ENCODE peak calls at places on chromosome 14, in nine cellular contexts. A, C, J, R, T, G, P, O and Z are unnamed samples.

GRCh38 chr14:35213869-35214387 is 78.3 kb upstream of the PSMA6 start:
- DNase-seq in A (no peak), J (no peak), O (peak), P (no peak), C (no peak), T (peak), R (no peak), G (no peak), Z (no peak)

GRCh38 chr14:105419305-105420091 is at the start of gene MTA1:
- DNase-seq in P (peak), R (peak), A (peak), T (peak), J (no peak), G (peak), O (no peak), C (peak), Z (peak)

GRCh38 chr14:92729632-92730358 is 18.6 kb downstream of the LGMN start:
- DNase-seq in A (peak), P (no peak), C (no peak), T (peak), J (no peak), R (no peak), O (peak), G (peak), Z (no peak)

GRCh38 chr14:37114039-37114438 is 58.4 kb downstream of the SLC25A21 start:
- DNase-seq in G (no peak), O (no peak), J (no peak), A (no peak), C (no peak), T (no peak), P (no peak), R (no peak), Z (no peak)

GRCh38 chr14:34063470-34064164 is 112.7 kb upstream of the EGLN3 start:
- DNase-seq in A (no peak), R (peak), O (no peak), T (no peak), C (no peak), P (no peak), G (no peak), J (no peak), Z (no peak)

GRCh38 chr14:104826197-104826857 is 25.4 kb downstream of the ZBTB42 start:
- DNase-seq in T (peak), C (peak), P (peak), O (peak), R (peak), A (peak), G (peak), J (peak), Z (peak)

GRCh38 chr14:103772078-103772712 is 56.6 kb downstream of the ZFYVE21 start:
- DNase-seq in A (no peak), G (no peak), C (no peak), O (no peak), R (no peak), P (peak), T (no peak), J (no peak), Z (no peak)

GRCh38 chr14:58272589-58273372 is 25.6 kb upstream of the ARID4A start:
- DNase-seq in O (no peak), G (no peak), T (peak), A (no peak), J (no peak), C (peak), R (no peak), P (peak), Z (no peak)

GRCh38 chr14:76929927-76930326 is 98.6 kb downstream of the IRF2BPL start:
- DNase-seq in R (no peak), T (peak), C (peak), J (peak), G (peak), P (no peak), O (no peak), A (no peak), Z (no peak)

GRCh38 chr14:86333506-86333905 is 803.6 kb downstream of the FLRT2 start:
- DNase-seq in R (no peak), P (no peak), A (no peak), C (no peak), O (no peak), G (no peak), T (no peak), J (no peak), Z (no peak)

GRCh38 chr14:40694026-40694425 is 912.6 kb upstream of the LRFN5 start:
- DNase-seq in R (no peak), P (no peak), A (no peak), G (no peak), J (no peak), T (peak), C (no peak), O (no peak), Z (no peak)